ENCODE peak calls at places on chromosomes 12 and 14, in six cellular contexts. S, J, W, M, L and H are unnamed samples.

GRCh38 chr12:28770329-28770728 is 378.7 kb upstream of the FAR2 start:
- DNase-seq in M (no peak), L (no peak), W (no peak), S (peak; percentile 7), J (peak; percentile 21), H (no peak)

GRCh38 chr12:95396849-95397498 is 77.0 kb upstream of the METAP2 start:
- DNase-seq in S (peak; percentile 12), M (no peak), J (no peak), L (no peak), W (no peak), H (no peak)

GRCh38 chr14:72553656-72554055 is 340.2 kb downstream of the DPF3 start:
- DNase-seq in J (no peak), M (no peak), W (no peak), S (no peak), L (no peak), H (peak; percentile 21)

GRCh38 chr14:71242237-71242748 is 335.0 kb downstream of the PCNX1 start:
- DNase-seq in M (no peak), J (no peak), W (peak; percentile 30), L (no peak), S (no peak), H (peak; percentile 77)

GRCh38 chr12:56628671-56629458 is 1.3 kb downstream of the BAZ2A start:
- DNase-seq in M (peak; percentile 64), J (peak; percentile 65), L (peak; percentile 69), W (peak; percentile 78), S (peak; percentile 35), H (peak; percentile 86)

GRCh38 chr14:68285421-68286179 is 466.0 kb downstream of the RAD51B start:
- DNase-seq in J (no peak), S (no peak), M (no peak), L (no peak), W (no peak), H (no peak)

GRCh38 chr12:124543591-124544310 is 23.7 kb downstream of the NCOR2 start:
- DNase-seq in L (peak; percentile 59), S (no peak), J (no peak), M (no peak), W (no peak), H (no peak)

GRCh38 chr12:3550839-3551238 is 59.8 kb downstream of the PRMT8 start:
- DNase-seq in L (no peak), M (no peak), W (no peak), J (no peak), S (no peak), H (no peak)

GRCh38 chr12:124413401-124413800 is 118.5 kb downstream of the RFLNA start:
- DNase-seq in M (no peak), W (no peak), J (peak; percentile 78), L (no peak), S (no peak), H (no peak)

DNA sequence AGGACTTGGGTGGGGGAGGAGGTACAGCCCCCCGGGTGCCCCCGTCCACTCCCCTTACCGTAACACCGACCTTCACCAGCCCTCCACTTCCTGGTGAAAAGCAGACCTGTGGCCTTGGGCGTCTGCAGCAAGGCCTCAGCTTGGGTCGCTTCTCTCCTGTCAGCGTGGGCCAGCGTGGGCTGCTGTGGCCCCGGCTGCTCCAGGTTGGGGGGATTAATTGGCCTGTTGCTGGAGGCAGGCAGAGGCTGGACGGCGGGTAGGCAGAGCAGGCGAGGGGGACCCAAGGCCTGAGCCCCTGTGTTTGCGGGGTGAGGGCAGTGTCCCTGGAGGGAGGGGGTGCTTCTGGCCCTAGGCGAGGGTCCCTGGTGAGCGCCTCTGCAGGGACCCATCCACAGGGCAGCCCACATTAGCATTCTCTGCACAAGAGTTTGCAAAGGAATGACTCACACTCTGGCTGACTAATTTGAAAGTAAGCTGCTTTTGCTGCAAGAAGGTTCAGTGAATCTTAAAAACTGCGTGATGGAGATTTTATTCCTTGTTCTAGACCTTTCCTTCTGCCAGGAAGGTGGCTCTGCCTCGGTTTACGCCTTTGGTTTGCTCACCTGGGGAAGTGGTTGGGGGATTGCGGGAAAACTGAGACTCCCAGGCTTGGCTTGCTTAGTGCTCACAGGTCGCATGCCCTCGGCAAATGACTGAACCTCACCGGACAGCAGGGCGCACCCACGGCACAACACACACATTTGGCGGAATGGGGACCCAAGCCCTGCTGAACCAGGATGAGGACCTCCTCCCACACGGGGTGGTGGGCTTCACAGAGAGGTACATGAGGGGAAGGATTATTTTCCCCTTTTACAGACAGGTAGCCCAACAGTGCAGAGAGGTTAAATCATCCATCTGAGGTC is 37.8 kb upstream of the DLK1 start:
- DNase-seq in S (peak; percentile 40), M (no peak), L (no peak), W (no peak), J (no peak), H (no peak)
- H3K27ac ChIP-seq in S (peak overlapping the region; percentile 62), M (no peak overlapping the region), L (no peak overlapping the region), W (no peak overlapping the region), J (no peak overlapping the region), H (no peak overlapping the region)

GRCh38 chr12:122980192-122981035 is at the start of gene ARL6IP4:
- DNase-seq in J (peak; percentile 69), M (peak; percentile 66), S (peak; percentile 65), L (peak; percentile 88), W (no peak), H (peak; percentile 82)

GRCh38 chr12:122982494-122982850 is 2.0 kb downstream of the ARL6IP4 start:
- DNase-seq in L (no peak), M (no peak), J (no peak), S (no peak), W (no peak), H (no peak)

GRCh38 chr12:122981036-122981471 is 573 bp downstream of the ARL6IP4 start:
- DNase-seq in S (no peak), M (no peak), J (no peak), W (no peak), L (peak; percentile 68), H (no peak)

GRCh38 chr12:122982963-122983788 is 2.7 kb downstream of the ARL6IP4 start:
- DNase-seq in S (no peak), M (no peak), J (no peak), W (peak; percentile 18), L (no peak), H (no peak)

DNA sequence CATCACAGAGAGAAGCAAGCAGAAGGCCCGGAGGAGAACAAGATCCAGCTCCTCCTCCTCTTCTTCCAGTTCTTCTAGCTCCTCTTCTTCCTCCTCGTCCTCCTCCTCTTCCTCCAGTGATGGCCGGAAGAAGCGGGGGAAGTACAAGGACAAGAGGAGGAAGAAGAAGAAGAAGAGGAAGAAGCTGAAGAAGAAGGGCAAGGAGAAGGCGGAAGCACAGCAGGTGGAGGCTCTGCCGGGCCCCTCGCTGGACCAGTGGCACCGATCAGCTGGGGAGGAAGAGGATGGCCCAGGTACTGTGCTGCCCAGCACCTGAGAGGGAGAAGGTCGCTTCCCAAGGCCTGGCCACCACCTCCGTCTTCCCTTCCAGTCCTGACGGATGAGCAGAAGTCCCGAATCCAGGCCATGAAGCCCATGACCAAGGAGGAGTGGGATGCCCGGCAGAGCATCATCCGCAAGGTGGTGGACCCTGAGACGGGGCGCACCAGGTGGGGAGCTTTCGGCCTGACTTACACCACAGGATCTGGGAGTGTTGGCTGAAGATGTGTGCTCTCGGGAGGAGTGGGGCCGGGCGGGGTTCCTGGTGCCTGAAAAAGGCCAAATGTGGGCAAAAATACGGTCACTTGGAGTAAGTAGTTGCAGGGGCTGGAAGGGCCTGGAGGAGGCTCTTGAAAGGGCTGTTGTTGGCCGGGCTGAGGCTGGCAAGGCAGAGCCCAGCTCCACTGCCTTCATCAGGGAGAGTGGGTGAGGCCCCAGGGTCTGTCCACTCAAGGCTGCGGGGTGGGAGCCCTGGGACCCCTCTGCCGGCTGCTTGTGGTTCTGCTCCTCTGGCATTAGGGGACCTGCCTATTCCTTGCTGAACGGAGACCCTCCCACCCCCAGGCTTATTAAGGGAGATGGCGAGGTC is 1.4 kb downstream of the ARL6IP4 start:
- DNase-seq in S (no peak), L (peak; percentile 60), J (no peak), M (no peak), W (no peak), H (no peak)
- H3K4me3 ChIP-seq in S (peak overlapping the region; percentile 69), L (peak overlapping the region; percentile 70), J (peak overlapping the region; percentile 99), M (peak overlapping the region; percentile 69), W (peak overlapping the region; percentile 100), H (no peak overlapping the region)

DNA sequence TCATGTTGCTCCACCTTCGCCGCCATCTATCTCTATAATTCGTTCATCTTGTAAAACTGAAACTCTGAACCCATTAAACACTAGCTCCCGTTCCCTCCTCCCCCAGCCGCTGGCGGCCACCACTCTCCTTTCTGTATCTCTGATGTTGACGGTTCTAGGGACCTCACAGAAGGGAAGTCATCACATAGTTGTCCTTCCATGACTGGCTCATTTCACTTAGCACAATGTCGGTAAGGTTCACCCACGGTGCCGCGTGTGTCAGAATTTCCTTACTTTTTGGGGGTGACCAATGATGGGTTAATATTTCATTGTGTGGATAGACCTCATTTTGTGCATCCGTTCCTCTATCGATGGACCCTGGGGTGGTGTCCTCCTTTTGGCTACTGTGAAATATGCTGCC is 2.0 kb upstream of the CACNA2D4 start:
- DNase-seq in W (no peak), S (no peak), L (no peak), J (no peak), M (no peak), H (peak; percentile 30)
- H3K27ac ChIP-seq in W (no peak overlapping the region), S (no peak overlapping the region), L (no peak overlapping the region), J (no peak overlapping the region), M (no peak overlapping the region), H (no peak overlapping the region)

DNA sequence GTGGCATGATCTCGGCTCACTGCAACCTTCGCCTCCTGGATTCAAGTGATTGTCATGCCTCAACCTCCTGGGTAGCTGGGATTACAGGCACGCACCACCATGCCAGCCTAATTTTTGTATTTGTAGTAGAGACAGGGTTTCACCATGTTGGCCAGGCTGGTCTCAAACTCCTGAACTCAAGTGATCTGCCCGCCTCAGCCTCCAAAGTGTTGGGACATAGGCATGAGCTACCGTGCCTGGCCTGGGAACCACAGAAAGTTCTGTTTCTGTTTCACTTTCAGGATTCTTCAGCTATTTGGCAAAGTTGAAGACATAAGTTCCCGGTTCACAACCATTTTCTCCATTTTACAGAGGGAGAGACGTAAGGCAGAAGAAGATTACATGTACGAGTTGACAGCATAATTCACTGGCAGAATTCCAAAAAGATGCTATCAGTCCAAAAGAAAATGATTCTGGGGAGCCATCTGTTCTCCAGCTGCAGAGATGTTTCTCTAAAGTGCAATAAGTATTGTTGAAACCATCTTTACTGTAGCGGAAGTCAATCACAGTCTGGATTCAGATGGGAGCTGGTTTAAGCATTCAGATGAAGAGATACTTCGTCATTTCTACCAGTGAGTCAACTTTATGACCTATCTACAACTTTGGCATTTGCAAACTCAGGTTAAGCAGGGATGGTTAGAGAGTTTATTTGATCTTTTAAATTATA is 8.1 kb upstream of the RNF34 start:
- DNase-seq in W (peak; percentile 23), S (no peak), J (no peak), L (no peak), M (no peak), H (no peak)
- H3K4me3 ChIP-seq in W (no peak overlapping the region), S (no peak overlapping the region), J (peak overlapping the region; percentile 39), L (no peak overlapping the region), M (no peak overlapping the region), H (no peak overlapping the region)

DNA sequence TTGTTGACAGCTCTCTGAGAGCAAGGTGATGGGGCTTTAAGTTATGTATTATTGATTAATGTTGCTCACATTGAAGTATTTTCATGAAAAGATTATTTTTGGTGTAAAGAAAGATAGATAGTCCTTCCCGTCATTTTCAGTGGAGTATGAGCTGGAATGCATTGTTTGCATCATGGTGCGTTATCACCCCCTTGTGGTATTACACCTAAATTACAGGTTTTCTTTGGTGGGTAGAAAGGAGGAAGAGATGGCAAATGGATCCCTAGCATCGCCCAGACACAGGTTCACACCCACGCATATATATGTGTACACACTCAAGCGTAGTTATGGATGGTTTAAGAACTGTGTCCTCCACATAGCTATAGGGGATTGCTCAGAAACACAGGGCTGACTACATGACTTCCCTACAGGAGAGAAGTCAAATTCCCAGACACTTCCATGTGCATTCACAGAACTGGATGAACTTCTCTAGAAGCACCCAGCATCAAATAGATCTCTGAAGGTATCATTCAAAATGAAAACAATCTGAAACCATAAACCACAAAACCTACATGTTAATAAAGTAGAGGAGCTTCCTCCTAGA is 14.4 kb upstream of the SERPINA10 start:
- DNase-seq in M (no peak), J (no peak), S (peak; percentile 51), W (no peak), L (peak; percentile 82), H (no peak)
- H3K27ac ChIP-seq in M (no peak overlapping the region), J (no peak overlapping the region), S (no peak overlapping the region), W (no peak overlapping the region), L (no peak overlapping the region), H (no peak overlapping the region)

GRCh38 chr12:113333111-113333750 is 1.7 kb downstream of the SLC8B1 start:
- DNase-seq in M (no peak), J (no peak), W (no peak), S (no peak), L (no peak), H (no peak)
- H3K4me3 ChIP-seq in M (no peak overlapping the region), J (peak overlapping the region; percentile 92), W (peak overlapping the region; percentile 65), S (no peak overlapping the region), L (no peak overlapping the region), H (no peak overlapping the region)